ENCODE peak calls at places on chromosomes 12 and 14, in nine cellular contexts. E, S, W, M, I, B, Q, C and F are unnamed samples.

GRCh38 chr12:127903146-127903545 is 363.8 kb upstream of the TMEM132C start:
- DNase-seq in E (no peak), S (no peak), W (no peak), M (no peak), I (no peak), B (no peak), Q (peak; percentile 61), C (no peak), F (no peak)

GRCh38 chr14:94707494-94707893 is 62.4 kb downstream of the GSC start:
- DNase-seq in E (no peak), S (peak; percentile 6), W (peak; percentile 65), M (no peak), I (no peak), B (no peak), Q (no peak), C (no peak), F (no peak)

GRCh38 chr14:81164167-81164774 is 56.5 kb downstream of the GTF2A1 start:
- DNase-seq in E (no peak), S (peak; percentile 73), W (peak; percentile 78), M (peak; percentile 6), I (peak; percentile 77), B (peak; percentile 79), Q (peak; percentile 81), C (no peak), F (no peak)

GRCh38 chr14:65461730-65462129 is 49.2 kb downstream of the FUT8 start:
- DNase-seq in E (no peak), S (peak; percentile 43), W (no peak), M (no peak), I (no peak), B (no peak), Q (no peak), C (no peak), F (no peak)

GRCh38 chr12:19223018-19223417 is 93.5 kb downstream of the PLEKHA5 start:
- DNase-seq in E (no peak), S (no peak), W (no peak), M (no peak), I (no peak), B (no peak), Q (no peak), C (no peak), F (no peak)

GRCh38 chr14:64636208-64636979 is 67.8 kb upstream of the PLEKHG3 start:
- DNase-seq in E (peak; percentile 68), S (peak; percentile 77), W (peak; percentile 81), M (peak; percentile 71), I (peak; percentile 73), B (peak; percentile 65), Q (peak; percentile 41), C (no peak), F (peak; percentile 87)

GRCh38 chr12:28459481-28459880 is 269.2 kb downstream of the CCDC91 start:
- DNase-seq in E (no peak), S (no peak), W (no peak), M (no peak), I (no peak), B (no peak), Q (no peak), C (no peak), F (no peak)

GRCh38 chr12:110600254-110600653 is 13.7 kb upstream of the TCTN1 start:
- DNase-seq in E (no peak), S (peak; percentile 81), W (no peak), M (peak; percentile 66), I (no peak), B (no peak), Q (no peak), C (no peak), F (no peak)

GRCh38 chr12:51174501-51174900 is 1.6 kb upstream of the TFCP2 start:
- DNase-seq in E (no peak), S (no peak), W (no peak), M (no peak), I (no peak), B (peak; percentile 26), Q (no peak), C (no peak), F (no peak)

GRCh38 chr14:52443506-52443905 is 108.8 kb downstream of the TXNDC16 start:
- DNase-seq in E (no peak), S (no peak), W (no peak), M (no peak), I (no peak), B (no peak), Q (no peak), C (no peak), F (no peak)

GRCh38 chr12:6363330-6364036 is 11.9 kb downstream of the SCNN1A start:
- DNase-seq in E (peak; percentile 80), S (peak; percentile 75), W (peak; percentile 74), M (peak; percentile 42), I (peak; percentile 79), B (no peak), Q (no peak), C (peak; percentile 94), F (peak; percentile 91)

GRCh38 chr14:64918216-64918615 is 4.0 kb downstream of the CHURC1 start:
- DNase-seq in E (no peak), S (no peak), W (no peak), M (no peak), I (no peak), B (no peak), Q (no peak), C (no peak), F (no peak)

GRCh38 chr14:56064513-56064912 is 53.7 kb upstream of the PELI2 start:
- DNase-seq in E (no peak), S (no peak), W (no peak), M (no peak), I (no peak), B (no peak), Q (no peak), C (no peak), F (no peak)

DNA sequence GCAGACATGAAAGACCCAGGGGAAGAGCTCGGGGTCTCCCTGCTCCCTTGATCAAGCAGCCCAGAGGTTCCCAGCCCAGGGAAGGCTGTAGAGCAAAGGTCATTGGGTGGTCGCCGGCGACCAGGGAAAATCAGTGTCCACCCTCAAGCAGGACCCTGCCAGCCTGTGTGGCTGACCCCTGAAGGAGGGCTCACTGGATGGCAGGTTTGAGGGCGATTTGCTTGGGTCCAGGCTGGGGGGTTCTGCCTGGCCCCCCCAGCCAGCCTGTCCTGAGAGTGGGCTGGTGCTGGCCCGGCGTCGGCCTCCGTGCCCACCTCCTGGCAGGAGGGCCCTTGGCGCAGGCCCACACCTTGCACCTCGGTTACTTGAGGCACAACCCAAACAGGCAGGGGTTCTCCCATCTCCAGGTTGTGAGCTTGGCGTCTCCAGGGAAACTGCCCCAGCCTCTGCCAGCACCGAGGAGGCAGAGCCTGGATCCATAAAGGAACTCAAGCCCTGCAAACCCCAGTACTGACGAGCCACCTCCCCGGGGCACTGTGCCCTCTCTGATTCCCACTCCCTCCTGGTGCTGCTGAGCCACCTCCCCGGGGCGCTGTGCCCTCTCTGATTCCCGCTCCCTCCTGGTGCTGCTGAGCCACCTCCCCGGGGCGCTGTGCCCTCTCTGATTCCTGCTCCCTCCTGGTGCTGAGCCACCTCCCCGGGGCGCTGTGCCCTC is 329.0 kb upstream of the SFSWAP start:
- DNase-seq in E (no peak), S (no peak), W (no peak), M (no peak), I (no peak), B (no peak), Q (no peak), C (no peak), F (peak; percentile 45)
- H3K27ac ChIP-seq in E (no peak overlapping the region), S (no peak overlapping the region), W (no peak overlapping the region), M (no peak overlapping the region), I (no peak overlapping the region), B (no peak overlapping the region), Q (no peak overlapping the region), C (no peak overlapping the region), F (no peak overlapping the region)

DNA sequence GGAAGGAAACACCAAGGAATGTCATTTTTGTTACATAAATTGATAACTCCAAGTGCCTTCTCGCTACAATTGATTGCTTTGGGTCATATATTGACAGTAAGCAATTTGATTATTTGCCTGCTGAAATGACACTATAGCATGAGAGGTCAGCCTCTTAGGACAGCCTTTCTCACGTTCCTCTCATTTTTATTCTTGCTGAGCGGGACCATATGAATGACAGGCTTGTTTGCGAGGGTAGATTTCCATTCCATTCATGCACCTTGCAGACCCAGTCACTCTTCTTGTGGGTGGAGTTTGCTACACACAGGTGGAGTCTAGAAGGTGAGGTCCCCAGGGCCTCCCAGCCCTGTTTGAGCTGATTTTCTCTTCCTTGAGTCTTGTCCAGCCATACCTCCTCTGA is 27.3 kb downstream of the DAAM1 start:
- DNase-seq in E (no peak), S (no peak), W (no peak), M (no peak), I (no peak), B (no peak), Q (no peak), C (no peak), F (no peak)
- H3K27ac ChIP-seq in E (no peak overlapping the region), S (peak overlapping the region; percentile 95), W (no peak overlapping the region), M (no peak overlapping the region), I (no peak overlapping the region), B (no peak overlapping the region), Q (no peak overlapping the region), C (peak overlapping the region; percentile 62), F (peak overlapping the region; percentile 65)

GRCh38 chr12:54697836-54698235 is 49.7 kb upstream of the DCD start:
- DNase-seq in E (no peak), S (no peak), W (no peak), M (no peak), I (no peak), B (no peak), Q (no peak), C (no peak), F (no peak)

GRCh38 chr12:54689984-54690383 is 41.8 kb upstream of the DCD start:
- DNase-seq in E (no peak), S (peak; percentile 5), W (peak; percentile 55), M (no peak), I (no peak), B (no peak), Q (no peak), C (no peak), F (no peak)

GRCh38 chr12:54688309-54689033 is 40.3 kb upstream of the DCD start:
- DNase-seq in E (no peak), S (no peak), W (no peak), M (no peak), I (no peak), B (no peak), Q (no peak), C (no peak), F (no peak)

GRCh38 chr12:54689034-54689372 is 40.8 kb upstream of the DCD start:
- DNase-seq in E (no peak), S (no peak), W (no peak), M (no peak), I (no peak), B (no peak), Q (no peak), C (no peak), F (no peak)

GRCh38 chr12:54692353-54692752 is 44.2 kb upstream of the DCD start:
- DNase-seq in E (no peak), S (no peak), W (no peak), M (no peak), I (no peak), B (no peak), Q (no peak), C (no peak), F (no peak)
- H3K27ac ChIP-seq in E (no peak overlapping the region), S (no peak overlapping the region), W (no peak overlapping the region), M (no peak overlapping the region), I (no peak overlapping the region), B (no peak overlapping the region), Q (no peak overlapping the region), C (no peak overlapping the region), F (no peak overlapping the region)

DNA sequence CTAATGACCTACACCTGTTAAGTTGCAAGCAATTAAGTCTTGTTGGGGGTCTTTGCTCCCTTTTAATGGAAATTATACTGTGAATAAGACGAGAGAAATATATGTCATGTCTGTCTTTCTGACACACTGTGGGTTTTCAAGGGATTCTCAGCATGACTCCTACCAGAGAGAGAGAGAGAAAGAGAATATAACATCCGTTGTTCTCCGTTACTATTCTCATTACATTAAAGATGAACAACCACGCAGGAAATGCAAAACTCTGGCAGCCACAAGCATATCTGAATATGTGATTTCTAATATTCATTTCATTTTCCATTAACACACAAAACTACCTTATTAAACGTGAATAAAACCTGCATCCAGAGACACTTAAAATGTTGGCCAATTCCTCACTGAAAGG is 67.3 kb upstream of the EGLN3 start:
- DNase-seq in E (no peak), S (no peak), W (no peak), M (peak; percentile 4), I (no peak), B (no peak), Q (no peak), C (no peak), F (no peak)
- H3K27ac ChIP-seq in E (no peak overlapping the region), S (no peak overlapping the region), W (no peak overlapping the region), M (peak overlapping the region; percentile 47), I (peak overlapping the region; percentile 36), B (no peak overlapping the region), Q (no peak overlapping the region), C (no peak overlapping the region), F (no peak overlapping the region)